ENCODE peak calls at places on chromosome X, in seven cellular contexts. Q, J, D, O, G, R and L are unnamed samples.

GRCh38 chrX:96683997-96684338 is 674 bp upstream of the DIAPH2 start:
- DNase-seq in D (no peak), O (peak), G (no peak), R (no peak), J (no peak), Q (peak), L (no peak)

GRCh38 chrX:118370921-118371624 is 25.2 kb downstream of the WDR44 start:
- DNase-seq in R (no peak), G (peak), J (no peak), Q (no peak), D (no peak), O (peak), L (no peak)

GRCh38 chrX:39645059-39645895 is 452.5 kb downstream of the BCOR start:
- DNase-seq in J (peak), O (peak), Q (no peak), R (peak), D (no peak), G (no peak), L (no peak)

GRCh38 chrX:101260435-101260834 is 30.7 kb downstream of the TAF7L start:
- DNase-seq in O (peak), D (no peak), Q (peak), J (no peak), G (peak), R (peak), L (peak)

GRCh38 chrX:12581546-12581945 is 209.7 kb upstream of the PRPS2 start:
- DNase-seq in R (no peak), Q (no peak), G (no peak), D (no peak), O (no peak), J (peak), L (no peak)

GRCh38 chrX:2965965-2966364 is 36.8 kb upstream of the ARSD start:
- DNase-seq in O (no peak), D (no peak), R (no peak), Q (no peak), G (no peak), J (no peak), L (no peak)

GRCh38 chrX:39927380-39927779 is 170.4 kb downstream of the BCOR start:
- DNase-seq in D (no peak), R (no peak), G (no peak), J (no peak), Q (no peak), O (no peak), L (no peak)

GRCh38 chrX:134512566-134512965 is 52.6 kb downstream of the HPRT1 start:
- DNase-seq in R (no peak), O (peak), D (no peak), J (peak), Q (no peak), G (peak), L (peak)

GRCh38 chrX:136967965-136968364 is 65.8 kb downstream of the GPR101 start:
- DNase-seq in R (no peak), G (no peak), D (no peak), Q (no peak), O (no peak), J (no peak), L (no peak)

GRCh38 chrX:11064276-11064675 is 46.9 kb upstream of the HCCS start:
- DNase-seq in R (no peak), D (no peak), J (no peak), Q (no peak), O (no peak), G (no peak), L (no peak)

GRCh38 chrX:8815460-8816065 is 14.4 kb upstream of the FAM9A start:
- DNase-seq in O (peak), G (peak), D (no peak), R (peak), J (peak), Q (peak), L (peak)

GRCh38 chrX:14697453-14697852 is 168.1 kb downstream of the GLRA2 start:
- DNase-seq in R (peak), Q (peak), D (no peak), O (peak), J (peak), G (peak), L (peak)

GRCh38 chrX:94178145-94178790 is 504.3 kb downstream of the FAM133A start:
- DNase-seq in D (no peak), O (no peak), Q (no peak), R (no peak), G (no peak), J (peak), L (no peak)

GRCh38 chrX:111519215-111519614 is 7.8 kb downstream of the SERTM2 start:
- DNase-seq in O (peak), R (no peak), Q (no peak), D (no peak), J (no peak), G (no peak), L (peak)

GRCh38 chrX:112197845-112198244 is 115.3 kb upstream of the TRPC5 start:
- DNase-seq in J (no peak), R (no peak), D (no peak), G (no peak), O (no peak), Q (no peak), L (no peak)

GRCh38 chrX:51507551-51507950 is 11.2 kb upstream of the NUDT11 start:
- DNase-seq in G (no peak), Q (no peak), J (peak), R (no peak), O (no peak), D (no peak), L (no peak)

GRCh38 chrX:386239-386767 is 404 bp downstream of the PPP2R3B start:
- DNase-seq in G (peak), D (no peak), J (no peak), R (no peak), Q (peak), O (no peak), L (peak)

GRCh38 chrX:42098897-42099296 is 175.5 kb upstream of the CASK start:
- DNase-seq in R (no peak), G (no peak), D (no peak), J (no peak), O (peak), Q (no peak), L (no peak)

GRCh38 chrX:39563189-39563588 is 534.6 kb downstream of the BCOR start:
- DNase-seq in O (no peak), D (no peak), G (no peak), Q (no peak), J (no peak), R (no peak), L (no peak)

GRCh38 chrX:149699761-149700160 is 12.1 kb upstream of the MAGEA11 start:
- DNase-seq in O (no peak), D (no peak), G (peak), Q (no peak), R (no peak), J (no peak), L (no peak)

GRCh38 chrX:150766351-150767044 is 73.3 kb downstream of the MTMR1 start:
- DNase-seq in R (peak), G (peak), J (no peak), O (no peak), D (no peak), Q (no peak), L (peak)

GRCh38 chrX:2705036-2705435 is 13.9 kb downstream of the CD99 start:
- DNase-seq in R (no peak), O (peak), J (no peak), G (peak), D (no peak), Q (no peak), L (no peak)

GRCh38 chrX:40018021-40018420 is 79.7 kb downstream of the BCOR start:
- DNase-seq in O (no peak), J (no peak), R (no peak), D (no peak), G (no peak), Q (no peak), L (no peak)

GRCh38 chrX:39730671-39731389 is 366.9 kb downstream of the BCOR start:
- DNase-seq in R (peak), G (peak), O (peak), Q (peak), J (peak), D (peak), L (peak)

GRCh38 chrX:28717864-28718263 is 130.6 kb downstream of the IL1RAPL1 start:
- DNase-seq in J (no peak), D (no peak), R (no peak), Q (no peak), G (no peak), O (no peak), L (no peak)

GRCh38 chrX:19683817-19684216 is 168.5 kb upstream of the MAP3K15 start:
- DNase-seq in J (no peak), O (no peak), G (no peak), D (no peak), Q (no peak), R (no peak), L (no peak)
- H3K27ac ChIP-seq in J (no peak), O (no peak), G (no peak), D (no peak), Q (no peak), R (no peak), L (no peak)

DNA sequence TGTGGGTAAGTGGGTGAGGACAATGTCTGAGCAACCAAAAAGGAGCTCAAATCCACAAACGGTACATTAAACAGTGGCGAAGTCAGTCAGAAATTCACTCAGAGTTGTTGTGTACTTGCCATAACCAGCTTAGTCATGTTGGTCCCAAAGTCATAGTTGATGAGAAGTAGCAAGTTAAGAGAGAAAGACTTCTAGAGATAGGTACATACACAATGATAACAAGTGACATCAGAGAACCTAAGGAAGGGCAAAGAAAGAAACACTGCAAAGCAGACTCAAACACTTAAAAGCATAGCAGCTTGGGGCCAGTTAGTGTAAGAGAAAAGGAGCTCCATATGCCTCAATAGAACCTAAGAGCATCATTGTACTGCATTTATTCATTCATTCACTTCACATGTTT is 30.2 kb downstream of the DYNLT3 start:
- DNase-seq in R (no peak), D (no peak), G (peak), Q (no peak), O (no peak), J (no peak), L (no peak)
- H3K27ac ChIP-seq in R (no peak), D (no peak), G (peak), Q (no peak), O (no peak), J (no peak), L (no peak)

GRCh38 chrX:49066690-49067089 is 7.1 kb downstream of the PRAF2 start:
- DNase-seq in O (no peak), R (no peak), J (no peak), D (no peak), Q (no peak), G (no peak), L (no peak)
- H3K27ac ChIP-seq in O (no peak), R (no peak), J (no peak), D (no peak), Q (no peak), G (no peak), L (no peak)

DNA sequence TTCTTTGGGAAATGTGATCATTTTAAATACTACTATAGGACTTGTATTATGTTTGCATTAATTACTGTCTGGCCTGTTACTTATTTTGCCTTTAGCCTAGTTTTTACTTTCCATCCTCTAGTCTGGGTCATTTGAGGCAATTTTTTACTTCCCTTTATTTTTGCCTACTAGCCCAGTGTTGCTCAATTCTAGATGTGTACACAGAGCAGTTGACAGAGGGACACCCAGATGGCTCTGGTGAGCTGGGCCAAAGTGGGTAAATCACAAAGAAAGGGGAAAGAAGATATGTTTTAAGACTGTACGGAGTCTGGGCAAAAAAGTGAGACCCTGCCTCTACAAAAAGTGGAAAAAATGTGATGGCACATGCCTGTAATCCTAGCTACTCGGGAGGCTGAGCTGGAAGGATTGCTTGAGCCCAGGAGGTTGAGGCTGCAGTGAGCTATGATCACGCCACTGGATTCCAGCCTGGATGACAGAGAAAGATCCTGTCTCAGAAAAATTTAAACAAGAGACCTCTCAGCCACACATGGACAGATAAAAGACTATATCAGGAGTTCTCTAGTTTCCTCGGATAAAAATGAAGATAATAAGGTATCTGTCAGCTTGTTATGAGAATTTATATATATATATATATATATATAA is 35.7 kb downstream of the APOO start:
- DNase-seq in R (no peak), J (no peak), D (no peak), G (no peak), Q (no peak), O (no peak), L (no peak)
- H3K27ac ChIP-seq in R (no peak), J (no peak), D (no peak), G (no peak), Q (no peak), O (no peak), L (no peak)

GRCh38 chrX:69369999-69370398 is 134.1 kb upstream of the NALF2 start:
- DNase-seq in R (no peak), Q (no peak), J (no peak), G (no peak), D (no peak), O (no peak), L (no peak)

GRCh38 chrX:69374569-69374968 is 129.6 kb upstream of the NALF2 start:
- DNase-seq in R (no peak), Q (no peak), J (no peak), O (peak), G (no peak), D (no peak), L (no peak)

GRCh38 chrX:69371159-69371558 is 133.0 kb upstream of the NALF2 start:
- DNase-seq in G (no peak), O (no peak), J (no peak), D (no peak), R (no peak), Q (no peak), L (no peak)

DNA sequence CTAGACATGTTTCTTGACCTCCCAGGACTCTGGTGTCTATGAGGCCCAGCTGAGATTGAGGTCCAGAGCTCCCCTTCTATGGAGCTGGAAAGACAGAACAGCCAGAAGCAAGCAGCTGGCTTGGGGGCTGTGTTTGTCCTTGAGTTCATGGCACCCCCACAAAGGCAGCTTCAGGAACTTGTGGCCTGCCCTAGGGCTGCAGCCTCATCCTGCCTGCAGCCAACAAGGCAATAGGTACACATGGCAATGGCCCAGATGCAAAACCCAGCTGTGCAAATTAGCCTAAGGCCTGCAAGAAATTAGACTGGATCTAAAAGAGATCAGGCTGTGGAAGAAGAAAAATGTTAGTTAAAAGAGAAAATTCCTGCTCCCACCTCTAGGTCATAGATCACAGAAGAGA is 131.7 kb upstream of the NALF2 start:
- DNase-seq in D (no peak), Q (no peak), G (no peak), R (no peak), J (no peak), O (no peak), L (no peak)
- H3K27ac ChIP-seq in D (no peak), Q (no peak), G (no peak), R (no peak), J (no peak), O (no peak), L (no peak)

GRCh38 chrX:102976793-102977495 is 39.9 kb downstream of the RAB40AL start:
- DNase-seq in R (no peak), Q (no peak), G (no peak), J (peak), O (peak), D (no peak), L (no peak)
- H3K27ac ChIP-seq in R (no peak), Q (no peak), G (no peak), J (peak), O (no peak), D (no peak), L (no peak)

GRCh38 chrX:103406256-103406655 is 29.9 kb downstream of the BEX3 start:
- DNase-seq in G (no peak), J (no peak), D (no peak), R (no peak), O (no peak), Q (no peak), L (no peak)
- H3K27ac ChIP-seq in G (peak), J (no peak), D (no peak), R (no peak), O (no peak), Q (no peak), L (no peak)

GRCh38 chrX:47178337-47178736 is 15.3 kb upstream of the UBA1 start:
- DNase-seq in J (no peak), O (no peak), D (no peak), Q (no peak), G (no peak), R (no peak), L (no peak)

GRCh38 chrX:47180346-47180745 is 13.3 kb upstream of the UBA1 start:
- DNase-seq in R (no peak), O (no peak), G (no peak), J (no peak), Q (no peak), D (no peak), L (no peak)

GRCh38 chrX:47181301-47181700 is 12.3 kb upstream of the UBA1 start:
- DNase-seq in O (no peak), J (no peak), R (no peak), D (no peak), G (no peak), Q (no peak), L (no peak)

GRCh38 chrX:47179928-47180255 is 13.7 kb upstream of the UBA1 start:
- DNase-seq in J (no peak), G (no peak), D (no peak), O (no peak), R (no peak), Q (no peak), L (no peak)

DNA sequence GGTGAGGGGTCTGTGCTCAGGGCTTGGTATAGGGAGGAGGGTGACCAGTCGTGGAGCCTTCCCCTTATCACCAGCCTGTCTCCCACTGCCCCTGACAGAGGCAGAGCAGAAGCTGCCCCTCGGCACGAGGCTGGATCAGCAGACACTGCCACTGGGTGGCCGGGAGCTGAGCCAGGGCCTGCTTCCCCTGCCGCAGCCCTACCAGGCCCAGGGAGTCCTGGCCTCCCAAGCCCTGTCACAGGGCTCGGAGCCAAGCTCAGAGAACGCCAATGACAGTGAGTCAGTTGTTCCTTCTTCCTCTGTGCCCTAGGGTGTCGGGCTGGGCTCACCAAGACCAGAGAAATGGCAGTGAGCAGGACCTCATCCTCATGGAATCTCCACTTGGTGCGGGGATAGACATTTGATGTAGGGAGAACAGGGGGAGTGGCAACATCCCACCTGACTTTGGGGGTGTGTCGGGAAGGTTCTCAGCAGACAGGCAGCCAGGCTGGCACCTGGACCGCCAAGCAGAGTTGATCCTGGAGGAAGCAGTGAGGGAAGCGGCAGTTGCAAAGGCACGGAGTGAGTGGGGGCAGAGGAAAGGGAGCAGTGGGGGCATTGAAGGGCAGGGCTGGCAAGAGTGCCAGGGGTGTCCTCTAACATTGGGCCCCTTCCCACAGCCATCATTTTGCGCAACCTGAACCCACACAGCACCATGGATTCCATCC is 14.3 kb upstream of the UBA1 start:
- DNase-seq in Q (no peak), D (no peak), G (no peak), R (no peak), O (peak), J (peak), L (no peak)
- H3K27ac ChIP-seq in Q (no peak), D (peak), G (no peak), R (no peak), O (no peak), J (peak), L (no peak)